ENCODE peak calls at places on chromosomes 3 and 15, in eight cellular contexts. P is upper lobe of left lung, O is foreskin fibroblast, Y is fibroblast of lung, B is Caco-2, J is kidney, I is GM23248, D is neural progenitor cell. E is an unnamed sample.

GRCh38 chr15:100627789-100628395 is 25.5 kb downstream of the ASB7 start:
- DNase-seq in P (peak; percentile 53), D (peak; percentile 67), B (peak; percentile 57), Y (peak; percentile 88), J (no peak), O (peak; percentile 87), I (peak; percentile 61), E (peak; percentile 82)

GRCh38 chr15:74937226-74937601 is 659 bp downstream of the COX5A start:
- DNase-seq in I (no peak), B (no peak), P (no peak), O (no peak), Y (no peak), J (no peak), D (no peak), E (no peak)

GRCh38 chr15:60121845-60122244 is 117.7 kb downstream of the FOXB1 start:
- DNase-seq in B (no peak), D (no peak), P (no peak), J (no peak), Y (no peak), O (no peak), I (no peak), E (peak; percentile 5)

GRCh38 chr3:187025656-187026320 is 95.5 kb downstream of the ST6GAL1 start:
- DNase-seq in Y (no peak), B (no peak), D (no peak), J (no peak), I (no peak), O (no peak), P (no peak), E (no peak)

GRCh38 chr3:171049831-171050444 is 23.4 kb upstream of the SLC2A2 start:
- DNase-seq in D (peak; percentile 79), I (peak; percentile 85), O (peak; percentile 79), B (peak; percentile 60), P (peak; percentile 37), J (no peak), Y (peak; percentile 70), E (peak; percentile 51)

GRCh38 chr3:20480771-20481170 is 294.8 kb upstream of the SGO1 start:
- DNase-seq in P (no peak), D (no peak), Y (no peak), O (peak; percentile 65), B (no peak), I (no peak), J (no peak), E (no peak)

GRCh38 chr3:148796799-148797198 is 30.8 kb upstream of the CPB1 start:
- DNase-seq in O (no peak), Y (no peak), J (no peak), P (no peak), D (no peak), I (no peak), B (no peak), E (peak; percentile 64)

GRCh38 chr15:35061171-35062163 is 23.6 kb downstream of the NANOGP8 start:
- DNase-seq in P (no peak), O (peak; percentile 24), D (no peak), Y (no peak), I (peak; percentile 53), B (no peak), J (no peak), E (peak; percentile 50)

GRCh38 chr3:74883690-74884089 is 269.2 kb upstream of the CNTN3 start:
- DNase-seq in P (no peak), I (peak; percentile 65), Y (peak; percentile 8), J (no peak), O (peak; percentile 49), B (no peak), D (peak; percentile 28), E (peak; percentile 32)

GRCh38 chr15:75025548-75026260 is 2.3 kb downstream of the PPCDC start:
- DNase-seq in P (no peak), Y (no peak), I (no peak), J (no peak), B (no peak), O (no peak), D (no peak), E (no peak)

GRCh38 chr15:27796405-27797085 is 302.6 kb downstream of the OCA2 start:
- DNase-seq in O (no peak), J (no peak), P (no peak), B (no peak), D (no peak), I (no peak), Y (no peak), E (no peak)

GRCh38 chr3:102307442-102307841 is 127.4 kb upstream of the ZPLD1 start:
- DNase-seq in O (no peak), B (no peak), Y (no peak), I (no peak), D (no peak), J (no peak), P (no peak), E (no peak)

GRCh38 chr3:11438636-11439035 is 166.4 kb downstream of the ATG7 start:
- DNase-seq in J (no peak), I (no peak), B (no peak), P (no peak), D (no peak), O (no peak), Y (no peak), E (no peak)

GRCh38 chr15:87764461-87765236 is 491.9 kb downstream of the NTRK3 start:
- DNase-seq in B (no peak), O (peak; percentile 49), Y (no peak), P (no peak), I (peak; percentile 85), D (peak; percentile 83), J (no peak), E (peak; percentile 1)

GRCh38 chr3:172379372-172379771 is 68.9 kb downstream of the GHSR start:
- DNase-seq in Y (no peak), D (no peak), I (peak; percentile 13), B (no peak), O (no peak), J (no peak), P (no peak), E (no peak)

GRCh38 chr15:71806452-71806931 is 3.9 kb upstream of the NR2E3 start:
- DNase-seq in P (no peak), B (no peak), Y (peak; percentile 52), J (peak; percentile 79), D (peak; percentile 67), I (peak; percentile 60), O (peak; percentile 71), E (peak; percentile 41)

GRCh38 chr3:52023101-52023770 is 27.5 kb upstream of the RPL29 start:
- DNase-seq in Y (no peak), J (no peak), P (no peak), I (no peak), B (no peak), O (no peak), D (no peak), E (no peak)
- H3K4me3 ChIP-seq in Y (no peak overlapping the region), J (peak overlapping the region; percentile 13), P (peak overlapping the region; percentile 4), I (no peak overlapping the region), B (no peak overlapping the region), O (no peak overlapping the region), D (no peak overlapping the region), E (no peak overlapping the region)

DNA sequence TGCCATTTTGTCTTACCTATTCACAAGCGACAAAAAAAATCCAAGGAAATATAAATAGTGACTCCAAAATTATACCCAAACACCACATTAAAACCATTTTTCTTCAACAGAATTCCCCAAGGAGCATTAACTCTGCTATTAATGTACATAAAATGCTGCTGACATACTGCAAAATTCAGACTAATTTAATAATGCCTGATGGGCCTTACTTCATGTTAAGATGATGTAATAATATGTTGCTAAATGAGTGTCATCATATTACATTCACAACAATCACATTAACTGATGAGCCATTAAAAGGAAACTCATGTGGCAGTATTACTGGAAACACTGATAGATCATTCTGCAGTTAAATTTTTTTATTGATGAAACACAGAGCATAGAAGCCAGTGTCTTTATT is 204.9 kb upstream of the CGNL1 start:
- DNase-seq in P (no peak), O (peak; percentile 21), D (no peak), J (no peak), Y (no peak), B (no peak), I (no peak), E (peak; percentile 26)
- H3K4me3 ChIP-seq in P (no peak overlapping the region), O (no peak overlapping the region), D (no peak overlapping the region), J (no peak overlapping the region), Y (no peak overlapping the region), B (no peak overlapping the region), I (no peak overlapping the region), E (no peak overlapping the region)

DNA sequence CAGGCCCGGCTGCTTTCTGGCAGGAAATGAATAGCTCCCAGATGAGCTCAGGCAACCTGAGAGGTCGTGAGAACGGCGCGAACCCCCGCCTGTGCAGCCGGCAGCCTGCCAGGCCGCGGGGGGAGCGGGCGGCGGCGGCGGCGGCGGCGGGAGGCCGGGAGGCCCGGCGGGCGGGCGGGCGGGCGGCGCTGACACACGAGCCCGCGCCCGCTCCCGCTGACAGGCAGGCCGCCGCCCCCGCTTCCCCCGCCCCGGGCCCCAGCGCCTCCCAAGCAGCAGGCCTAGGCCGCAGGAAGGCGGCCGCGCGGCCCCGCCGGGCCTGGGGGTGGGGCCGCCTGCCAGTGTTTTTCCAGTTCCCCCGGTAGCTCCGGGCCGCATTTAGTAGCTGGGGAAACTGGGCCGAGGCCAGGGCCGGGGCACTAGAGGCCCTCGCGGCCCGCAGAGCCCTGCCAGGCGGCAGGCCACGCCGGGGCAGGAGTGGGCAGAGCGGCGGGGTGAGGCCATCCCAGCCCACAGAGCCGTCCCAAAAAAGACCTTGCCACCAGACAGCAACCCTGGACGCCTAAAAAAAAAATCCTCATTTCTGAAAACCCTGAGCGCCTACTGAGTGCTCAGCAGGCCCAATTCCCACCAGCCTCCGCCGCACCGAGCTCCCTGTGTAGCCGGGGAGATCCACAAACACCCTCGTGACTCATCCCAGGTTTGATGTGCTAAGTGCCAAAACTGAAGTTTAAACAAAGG is 5.6 kb downstream of the HES1 start:
- DNase-seq in B (peak; percentile 91), D (peak; percentile 92), P (peak; percentile 95), O (peak; percentile 89), Y (peak; percentile 80), I (peak; percentile 96), J (peak; percentile 97), E (peak; percentile 94)
- H3K4me3 ChIP-seq in B (peak overlapping the region; percentile 63), D (peak overlapping the region; percentile 46), P (peak overlapping the region; percentile 46), O (peak overlapping the region; percentile 42), Y (peak overlapping the region; percentile 1), I (peak overlapping the region; percentile 67), J (no peak overlapping the region), E (peak overlapping the region; percentile 24)

GRCh38 chr3:53171827-53172505 is 11.0 kb downstream of the PRKCD start:
- DNase-seq in B (no peak), D (no peak), O (no peak), J (no peak), Y (no peak), I (no peak), P (no peak), E (no peak)
- H3K4me3 ChIP-seq in B (no peak overlapping the region), D (no peak overlapping the region), O (no peak overlapping the region), J (no peak overlapping the region), Y (no peak overlapping the region), I (no peak overlapping the region), P (no peak overlapping the region), E (no peak overlapping the region)

DNA sequence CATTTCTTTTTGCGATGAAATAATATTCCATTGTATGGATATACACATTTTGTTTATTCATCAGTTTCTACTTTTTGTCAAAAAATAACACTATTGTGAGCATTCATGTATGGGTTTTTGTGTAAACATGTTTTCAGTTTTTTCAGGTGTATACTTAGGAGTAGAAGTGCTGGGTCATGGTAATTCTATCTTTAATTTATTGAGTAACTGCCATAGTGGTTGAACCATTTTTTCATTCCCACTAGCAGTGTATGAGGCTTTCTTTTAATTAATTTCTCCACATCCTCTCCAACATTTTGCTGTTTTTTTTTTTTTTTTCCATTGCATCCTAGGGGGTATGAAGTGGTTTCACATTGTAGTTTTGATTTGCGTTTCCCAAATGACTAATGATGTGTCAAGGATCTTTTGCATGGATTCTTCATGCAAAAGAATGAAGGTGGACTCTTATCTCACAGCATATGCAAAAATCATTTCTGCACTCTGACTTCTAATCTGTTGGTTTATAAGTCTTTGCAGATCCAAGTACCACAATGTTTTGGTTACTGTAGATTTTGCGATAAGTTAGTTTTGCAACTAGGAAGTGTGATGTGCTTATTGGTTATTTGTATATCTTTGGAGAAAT is 12.6 kb downstream of the ATP2C1 start:
- DNase-seq in D (no peak), P (no peak), I (peak; percentile 32), Y (peak; percentile 8), B (no peak), O (peak; percentile 60), J (no peak), E (peak; percentile 85)
- H3K4me3 ChIP-seq in D (no peak overlapping the region), P (no peak overlapping the region), I (no peak overlapping the region), Y (no peak overlapping the region), B (no peak overlapping the region), O (no peak overlapping the region), J (no peak overlapping the region), E (no peak overlapping the region)